ENCODE peak calls at places on chromosomes 4 and X, in four cellular contexts. A is IMR-90, Y is colonic mucosa, S is HAP-1. W is an unnamed sample.

GRCh38 chrX:138128025-138128671 is 562.2 kb downstream of the ZIC3 start:
- DNase-seq in A (peak; percentile 11), S (peak; percentile 59), Y (peak; percentile 19), W (peak; percentile 9)

GRCh38 chrX:9326369-9326768 is 138.5 kb upstream of the TBL1X start:
- DNase-seq in Y (no peak), S (no peak), A (no peak), W (no peak)

GRCh38 chr4:45004847-45005565 is 278.6 kb upstream of the GNPDA2 start:
- DNase-seq in Y (no peak), A (no peak), S (no peak), W (no peak)

GRCh38 chrX:69154051-69154450 is 11.2 kb downstream of the PJA1 start:
- DNase-seq in A (no peak), S (peak; percentile 5), Y (peak; percentile 11), W (no peak)

GRCh38 chrX:8288590-8288989 is 117.5 kb upstream of the VCX2 start:
- DNase-seq in A (no peak), S (no peak), Y (no peak), W (no peak)

GRCh38 chrX:70033348-70033747 is 16.4 kb downstream of the AWAT2 start:
- DNase-seq in Y (peak; percentile 20), S (peak; percentile 79), A (peak; percentile 21), W (no peak)

GRCh38 chr4:107689912-107690587 is 30.0 kb downstream of the PAPSS1 start:
- DNase-seq in Y (no peak), A (peak; percentile 94), S (no peak), W (no peak)

GRCh38 chr4:101005659-101006058 is 341.7 kb downstream of the PPP3CA start:
- DNase-seq in Y (no peak), S (no peak), A (no peak), W (no peak)

GRCh38 chrX:650801-651200 is 20.2 kb downstream of the SHOX start:
- DNase-seq in S (no peak), A (no peak), Y (no peak), W (no peak)

GRCh38 chr4:155241225-155241624 is 32.8 kb downstream of the NPY2R start:
- DNase-seq in Y (no peak), S (no peak), A (no peak), W (no peak)

GRCh38 chrX:3393581-3394111 is 47.2 kb upstream of the MXRA5 start:
- DNase-seq in Y (no peak), A (no peak), S (no peak), W (no peak)

GRCh38 chr4:130336585-130337217 is 1240.7 kb downstream of the C4orf33 start:
- DNase-seq in S (peak; percentile 34), Y (no peak), A (peak; percentile 20), W (no peak)

GRCh38 chr4:61443813-61444510 is 243.8 kb downstream of the ADGRL3 start:
- DNase-seq in Y (no peak), A (peak; percentile 61), S (no peak), W (no peak)

GRCh38 chrX:66004928-66005831 is 34.7 kb downstream of the VSIG4 start:
- DNase-seq in S (no peak), A (no peak), Y (no peak), W (no peak)

GRCh38 chr4:110460074-110460761 is 15.7 kb upstream of the ENPEP start:
- DNase-seq in S (no peak), A (no peak), Y (no peak), W (no peak)

GRCh38 chr4:63921561-63921960 is 487.7 kb downstream of the TECRL start:
- DNase-seq in Y (no peak), A (no peak), S (no peak), W (no peak)
- H3K4me3 ChIP-seq in Y (no peak overlapping the region), A (no peak overlapping the region), S (no peak overlapping the region), W (no peak overlapping the region)

GRCh38 chr4:57099363-57099762 is 10.8 kb downstream of the IGFBP7 start:
- DNase-seq in A (no peak), S (no peak), Y (no peak), W (no peak)
- H3K4me1 ChIP-seq in A (peaks cover 33% of the 10 kb centered on the region), S (no peaks in the 10 kb centered on the region), Y (no peaks in the 10 kb centered on the region), W (peaks cover 3% of the 10 kb centered on the region)

GRCh38 chr4:10089346-10089745 is 27.3 kb downstream of the WDR1 start:
- DNase-seq in A (no peak), Y (peak; percentile 87), S (peak; percentile 27), W (no peak)
- H3K36me3 ChIP-seq in A (peaks cover 95% of the 10 kb centered on the region), Y (peaks cover 55% of the 10 kb centered on the region), S (peaks cover 92% of the 10 kb centered on the region), W (peaks cover 67% of the 10 kb centered on the region)

GRCh38 chr4:184415071-184415470 is 59.3 kb downstream of the IRF2 start:
- DNase-seq in S (no peak), Y (no peak), A (no peak), W (no peak)

GRCh38 chr4:184420402-184420801 is 53.9 kb downstream of the IRF2 start:
- DNase-seq in A (no peak), Y (no peak), S (no peak), W (no peak)

GRCh38 chr4:184419976-184420375 is 54.4 kb downstream of the IRF2 start:
- DNase-seq in Y (no peak), S (no peak), A (no peak), W (no peak)

GRCh38 chr4:184417802-184418511 is 56.4 kb downstream of the IRF2 start:
- DNase-seq in Y (no peak), A (peak; percentile 94), S (no peak), W (no peak)

GRCh38 chr4:184416913-184417734 is 57.2 kb downstream of the IRF2 start:
- DNase-seq in Y (no peak), S (no peak), A (peak; percentile 14), W (no peak)
- H3K4me3 ChIP-seq in Y (no peak overlapping the region), S (no peak overlapping the region), A (no peak overlapping the region), W (no peak overlapping the region)

DNA sequence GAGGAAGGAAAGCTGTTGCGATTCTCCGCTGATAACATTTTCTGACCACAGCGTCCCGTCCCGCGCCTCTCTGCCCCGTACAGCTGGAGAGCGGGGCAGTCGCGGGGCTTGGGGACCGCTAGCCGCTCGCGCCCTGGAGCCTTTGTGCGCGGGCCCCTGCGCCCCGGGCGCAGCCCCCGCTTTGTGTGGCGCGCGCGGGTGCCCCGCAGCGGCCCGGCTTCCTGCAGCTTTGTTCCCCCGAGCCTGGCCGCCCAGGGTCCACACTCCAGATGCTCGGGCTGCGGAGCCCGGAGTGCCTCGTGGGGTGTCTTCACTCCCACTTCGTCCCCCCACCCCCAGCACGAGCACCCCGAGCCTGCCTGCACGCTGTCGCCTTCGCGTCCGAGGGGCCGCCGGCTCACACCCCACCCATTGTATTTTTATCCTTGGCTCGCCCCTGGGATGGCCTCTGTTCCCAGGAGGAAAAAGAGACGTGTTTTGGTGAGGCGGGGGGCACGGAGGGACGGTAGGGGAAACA is 535 bp downstream of the TMEM131L start:
- DNase-seq in S (no peak), Y (no peak), A (no peak), W (no peak)
- H3K4me1 ChIP-seq in S (peaks cover 26% of the 10 kb centered on the region), Y (peaks cover 5% of the 10 kb centered on the region), A (peaks cover 2% of the 10 kb centered on the region), W (peaks cover 1% of the 10 kb centered on the region)

DNA sequence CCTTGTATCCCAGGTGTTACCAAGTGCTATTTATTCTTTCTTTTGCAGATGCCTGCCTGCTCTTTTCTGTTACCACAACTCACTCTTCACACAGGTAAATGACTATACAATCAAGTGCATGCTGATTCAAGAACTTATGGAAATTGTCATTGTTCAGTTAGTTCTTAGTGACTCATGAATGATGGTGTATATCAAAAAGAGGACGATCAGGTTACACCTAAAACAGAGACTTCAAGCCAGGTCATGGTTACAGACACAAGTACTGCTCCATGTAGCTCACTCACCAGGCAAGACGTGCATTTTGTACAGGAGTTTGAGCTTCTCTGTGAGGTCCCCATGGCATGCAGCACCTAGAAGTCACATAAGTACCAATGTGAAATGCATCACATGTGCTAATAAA is 59.3 kb upstream of the UCP1 start:
- DNase-seq in A (no peak), Y (no peak), S (no peak), W (no peak)
- H3K36me3 ChIP-seq in A (peaks cover 10% of the 10 kb centered on the region), Y (no peaks in the 10 kb centered on the region), S (peaks cover 28% of the 10 kb centered on the region), W (no peaks in the 10 kb centered on the region)

W was measured in iPS DF 6.9.